ENCODE peak calls at places on chromosome X, in seven cellular contexts. W is IMR-90, V is mesenchymal stem cell, T is mesendoderm, F is H1, J is neuronal stem cell, P is trophoblast cell. S is an unnamed sample.

GRCh38 chrX:30904186-30904585 is 15.1 kb upstream of the TAB3 start:
- DNase-seq in W (no peak), V (no peak), T (no peak), F (no peak), J (no peak), P (no peak), S (no peak)

GRCh38 chrX:70436380-70436779 is 8.3 kb upstream of the DLG3 start:
- DNase-seq in W (no peak), V (peak; percentile 8), T (peak; percentile 81), F (peak; percentile 60), J (no peak), P (no peak), S (peak; percentile 72)

GRCh38 chrX:93874554-93874953 is 200.5 kb downstream of the FAM133A start:
- DNase-seq in W (no peak), V (peak; percentile 0), T (peak; percentile 45), F (peak; percentile 50), J (peak; percentile 12), P (no peak), S (peak; percentile 37)

GRCh38 chrX:9928083-9928482 is 39.1 kb upstream of the CLDN34 start:
- DNase-seq in W (peak; percentile 13), V (no peak), T (peak; percentile 89), F (peak; percentile 57), J (peak; percentile 71), P (no peak), S (peak; percentile 85)

GRCh38 chrX:9465380-9466114 is 689 bp downstream of the TBL1X start:
- DNase-seq in W (no peak), V (peak; percentile 18), T (peak; percentile 11), F (peak; percentile 59), J (no peak), P (no peak), S (no peak)

GRCh38 chrX:155535866-155536265 is 76.9 kb downstream of the TMLHE start:
- DNase-seq in W (peak; percentile 6), V (no peak), T (no peak), F (no peak), J (no peak), P (no peak), S (no peak)

GRCh38 chrX:115324194-115324593 is 34.7 kb downstream of the LUZP4 start:
- DNase-seq in W (peak; percentile 26), V (no peak), T (no peak), F (no peak), J (no peak), P (peak; percentile 16), S (no peak)

GRCh38 chrX:49001521-49002090 is 458 bp downstream of the GRIPAP1 start:
- DNase-seq in W (peak; percentile 36), V (peak; percentile 57), T (peak; percentile 60), F (peak; percentile 51), J (peak; percentile 18), P (peak; percentile 0), S (peak; percentile 50)

GRCh38 chrX:74426071-74426470 is 4.8 kb downstream of the SLC16A2 start:
- DNase-seq in W (no peak), V (no peak), T (no peak), F (no peak), J (no peak), P (no peak), S (no peak)

GRCh38 chrX:102847362-102847761 is 89.7 kb upstream of the RAB40AL start:
- DNase-seq in W (no peak), V (no peak), T (no peak), F (no peak), J (no peak), P (no peak), S (no peak)
- H2BK5ac ChIP-seq in W (no peak overlapping the region), V (no peak overlapping the region), T (no peak overlapping the region), F (no peak overlapping the region), J (no peak overlapping the region), P (no peak overlapping the region), S (no peak overlapping the region)

DNA sequence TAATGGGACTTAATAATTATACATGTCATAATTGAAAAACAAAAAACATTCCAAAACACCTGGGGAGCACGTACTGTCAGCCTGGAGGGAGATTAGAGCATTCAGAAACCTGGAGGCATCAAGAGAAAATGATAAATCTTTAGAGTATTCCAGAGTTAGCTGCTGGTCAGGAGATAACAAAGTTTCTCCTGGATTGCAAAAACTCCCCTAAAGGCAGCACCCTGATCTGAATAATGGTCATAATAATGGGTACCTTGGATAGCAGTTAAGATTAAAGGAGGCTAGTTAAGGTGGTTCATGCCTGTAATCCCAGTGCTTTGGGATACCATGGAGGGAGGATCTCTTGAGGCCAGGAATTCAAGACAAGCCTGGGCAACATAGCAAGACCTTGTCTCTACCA is 15.9 kb upstream of the RAB40A start:
- DNase-seq in W (no peak), V (no peak), T (no peak), F (no peak), J (no peak), P (peak; percentile 52), S (no peak)
- H3K23ac ChIP-seq in W (no peak overlapping the region), V (no peak overlapping the region), T (no peak overlapping the region), F (no peak overlapping the region), J (no peak overlapping the region), P (no peak overlapping the region), S (no peak overlapping the region)

DNA sequence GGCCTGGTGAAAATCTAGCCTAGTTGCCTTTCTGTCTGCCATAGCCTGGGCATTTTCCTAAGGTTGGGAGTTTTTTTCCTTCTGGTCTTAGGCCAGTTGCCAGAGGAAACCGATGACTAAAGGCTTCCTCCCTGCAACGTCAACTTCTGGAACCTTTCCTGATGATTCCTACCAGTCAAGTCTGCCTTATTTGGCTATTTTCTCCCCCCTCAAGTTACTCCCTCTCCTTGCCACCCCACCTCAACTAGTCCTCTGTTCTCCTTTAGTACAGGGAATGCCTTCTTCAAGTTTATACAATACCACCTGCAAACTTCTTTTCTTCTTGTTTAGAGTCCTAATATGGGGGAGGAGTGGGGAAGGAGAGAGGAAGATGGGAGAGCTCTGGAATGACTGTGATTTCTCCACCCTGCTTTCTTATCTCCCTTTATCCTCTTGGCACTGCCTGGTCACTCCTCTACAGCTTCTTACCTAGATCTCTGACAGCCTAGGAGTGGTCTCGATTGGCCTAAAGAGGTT is 10.6 kb downstream of the MSN start:
- DNase-seq in W (peak; percentile 94), V (peak; percentile 90), T (no peak), F (no peak), J (no peak), P (no peak), S (no peak)
- H3K4me1 ChIP-seq in W (peaks cover 13% of the 10 kb centered on the region), V (peaks cover 1% of the 10 kb centered on the region), T (no peaks in the 10 kb centered on the region), F (no peaks in the 10 kb centered on the region), J (no peaks in the 10 kb centered on the region), P (no peaks in the 10 kb centered on the region), S (no peaks in the 10 kb centered on the region)

DNA sequence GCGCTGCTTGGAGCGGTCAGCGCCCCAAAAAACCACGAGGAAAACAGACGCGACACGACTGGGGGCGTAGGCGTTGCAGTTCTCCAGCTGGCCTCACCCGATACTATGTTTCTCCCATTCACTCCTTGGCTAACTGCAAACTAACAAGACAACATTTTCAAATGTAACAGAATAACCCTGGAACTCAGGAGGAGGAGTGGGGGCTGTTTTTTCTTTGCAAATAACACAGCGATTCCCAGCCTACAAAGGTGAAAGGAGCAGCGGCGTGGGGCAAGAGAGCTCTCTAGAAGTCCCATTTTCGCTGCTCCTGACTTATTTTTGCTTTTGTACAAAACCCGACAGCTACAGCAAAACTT is 1.7 kb downstream of the SOX3 start:
- DNase-seq in W (no peak), V (no peak), T (no peak), F (no peak), J (no peak), P (no peak), S (no peak)
- H2BK5ac ChIP-seq in W (no peak overlapping the region), V (no peak overlapping the region), T (no peak overlapping the region), F (no peak overlapping the region), J (no peak overlapping the region), P (no peak overlapping the region), S (no peak overlapping the region)

GRCh38 chrX:1531106-1531890 is 5.7 kb downstream of the P2RY8 start:
- DNase-seq in W (no peak), V (no peak), T (no peak), F (peak; percentile 36), J (no peak), P (no peak), S (no peak)

GRCh38 chrX:1535241-1536041 is 1.5 kb downstream of the P2RY8 start:
- DNase-seq in W (no peak), V (no peak), T (no peak), F (no peak), J (no peak), P (no peak), S (no peak)

GRCh38 chrX:1534321-1535168 is 2.4 kb downstream of the P2RY8 start:
- DNase-seq in W (no peak), V (no peak), T (peak; percentile 16), F (peak; percentile 60), J (no peak), P (no peak), S (peak; percentile 82)

GRCh38 chrX:1529756-1530155 is 7.2 kb downstream of the P2RY8 start:
- DNase-seq in W (no peak), V (no peak), T (no peak), F (peak; percentile 10), J (no peak), P (no peak), S (no peak)

DNA sequence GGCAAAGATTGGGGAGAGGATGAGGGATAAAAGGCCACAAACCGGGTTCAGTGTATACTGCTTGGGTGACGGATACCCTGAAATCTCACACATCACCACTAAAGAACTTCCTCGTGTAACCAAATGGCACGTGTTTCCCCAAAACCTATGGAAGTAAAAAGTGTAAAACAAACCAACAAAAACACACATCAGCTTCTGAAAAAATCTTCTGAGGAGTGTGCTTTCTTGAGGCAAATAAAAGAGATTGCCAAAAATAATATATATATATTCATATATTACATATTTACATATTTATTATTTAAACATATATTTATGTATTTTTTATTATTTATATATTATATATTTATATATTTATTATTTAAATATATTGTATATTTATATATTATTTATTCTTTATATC is 3.9 kb downstream of the P2RY8 start:
- DNase-seq in W (no peak), V (no peak), T (no peak), F (no peak), J (no peak), P (no peak), S (no peak)
- H3K23ac ChIP-seq in W (no peak overlapping the region), V (no peak overlapping the region), T (no peak overlapping the region), F (no peak overlapping the region), J (no peak overlapping the region), P (no peak overlapping the region), S (no peak overlapping the region)

S was measured in H9.